ENCODE peak calls at places on chromosomes 5 and 9, in ten cellular contexts. O, W, M, Y, C, Z, Q, N, F and E are unnamed samples.

GRCh38 chr9:81724242-81724889 is 35.0 kb upstream of the TLE1 start:
- DNase-seq in O (no peak), W (no peak), M (no peak), Y (no peak), C (no peak), Z (peak; percentile 17), Q (no peak), N (no peak), F (no peak), E (no peak)

GRCh38 chr5:131769337-131769736 is 27.5 kb downstream of the FNIP1 start:
- DNase-seq in O (no peak), W (no peak), M (no peak), Y (no peak), C (no peak), Z (no peak), Q (no peak), N (no peak), F (no peak), E (no peak)

GRCh38 chr5:39211773-39212172 is 7.6 kb downstream of the FYB1 start:
- DNase-seq in O (no peak), W (no peak), M (no peak), Y (no peak), C (no peak), Z (no peak), Q (no peak), N (no peak), F (no peak), E (no peak)

GRCh38 chr9:108467653-108468324 is 388.0 kb downstream of the ACTL7B start:
- DNase-seq in O (peak; percentile 51), W (peak; percentile 65), M (peak; percentile 60), Y (no peak), C (no peak), Z (no peak), Q (no peak), N (no peak), F (peak; percentile 59), E (no peak)

GRCh38 chr9:14347408-14348224 is 33.7 kb upstream of the NFIB start:
- DNase-seq in O (no peak), W (peak; percentile 3), M (no peak), Y (no peak), C (peak; percentile 74), Z (no peak), Q (no peak), N (no peak), F (no peak), E (no peak)

GRCh38 chr5:172502969-172503368 is 48.6 kb upstream of the SH3PXD2B start:
- DNase-seq in O (no peak), W (no peak), M (peak; percentile 6), Y (no peak), C (no peak), Z (peak; percentile 41), Q (no peak), N (peak; percentile 30), F (peak; percentile 10), E (no peak)

GRCh38 chr9:77534376-77535057 is 113.6 kb downstream of the GNA14 start:
- DNase-seq in O (no peak), W (no peak), M (no peak), Y (no peak), C (no peak), Z (no peak), Q (no peak), N (no peak), F (no peak), E (no peak)

GRCh38 chr5:9283021-9283420 is 262.9 kb downstream of the SEMA5A start:
- DNase-seq in O (peak; percentile 48), W (peak; percentile 66), M (peak; percentile 59), Y (no peak), C (no peak), Z (no peak), Q (no peak), N (no peak), F (peak; percentile 30), E (no peak)

GRCh38 chr5:75574791-75575190 is 36.5 kb upstream of the ANKDD1B start:
- DNase-seq in O (no peak), W (no peak), M (peak; percentile 25), Y (no peak), C (no peak), Z (no peak), Q (peak; percentile 59), N (no peak), F (no peak), E (no peak)

GRCh38 chr9:70125621-70126020 is 82.0 kb downstream of the MAMDC2 start:
- DNase-seq in O (no peak), W (no peak), M (no peak), Y (no peak), C (no peak), Z (no peak), Q (no peak), N (no peak), F (no peak), E (no peak)

GRCh38 chr5:130995254-130995515 is 169.9 kb downstream of the HINT1 start:
- DNase-seq in O (no peak), W (no peak), M (no peak), Y (no peak), C (no peak), Z (no peak), Q (no peak), N (no peak), F (no peak), E (no peak)